ENCODE peak calls at places on chromosome 14, in ten cellular contexts. V, U, H, M, K, S, D, E, C and Y are unnamed samples. For H3K4me1, the result is how much of the 10 kb centered on the place peaks cover.

GRCh38 chr14:81157431-81157830 is 63.3 kb downstream of the GTF2A1 start:
- DNase-seq in K (no peak), V (no peak), S (no peak), E (no peak), D (no peak), U (no peak), C (no peak), H (no peak), M (no peak), Y (no peak)

GRCh38 chr14:106372870-106373657 is 846.7 kb downstream of the TMEM121 start:
- DNase-seq in U (no peak), D (peak), H (no peak), K (no peak), E (no peak), S (peak), V (no peak), M (no peak), C (peak), Y (peak)

GRCh38 chr14:45089813-45090212 is 5.9 kb downstream of the PRPF39 start:
- DNase-seq in D (no peak), V (no peak), H (no peak), E (no peak), S (no peak), U (no peak), C (no peak), M (no peak), K (peak), Y (no peak)

GRCh38 chr14:35573911-35574310 is 39.9 kb downstream of the INSM2 start:
- DNase-seq in U (no peak), K (no peak), H (no peak), C (no peak), V (no peak), D (no peak), M (no peak), E (no peak), S (no peak), Y (no peak)

GRCh38 chr14:65173973-65174693 is 71.8 kb upstream of the MAX start:
- DNase-seq in E (peak), C (no peak), S (no peak), H (no peak), V (no peak), D (no peak), U (peak), K (no peak), M (no peak), Y (no peak)

GRCh38 chr14:84298738-84299137 is 1231.2 kb upstream of the FLRT2 start:
- DNase-seq in C (no peak), U (no peak), M (no peak), E (no peak), V (no peak), K (no peak), H (no peak), D (no peak), S (no peak), Y (no peak)

GRCh38 chr14:56963381-56963780 is 153.1 kb upstream of the OTX2 start:
- DNase-seq in D (no peak), H (no peak), M (no peak), E (no peak), V (no peak), U (no peak), S (no peak), K (no peak), C (no peak), Y (no peak)

GRCh38 chr14:36857136-36857535 is 195.5 kb downstream of the PAX9 start:
- DNase-seq in S (no peak), K (no peak), C (no peak), H (no peak), M (no peak), E (no peak), V (no peak), D (no peak), U (peak), Y (no peak)

GRCh38 chr14:98171654-98172053 is 1100.3 kb downstream of the BCL11B start:
- DNase-seq in U (no peak), C (no peak), V (no peak), S (no peak), H (no peak), E (no peak), D (no peak), K (no peak), M (no peak), Y (no peak)

GRCh38 chr14:64450255-64450654 is 15.0 kb upstream of the AKAP5 start:
- DNase-seq in K (no peak), M (no peak), H (no peak), E (no peak), V (no peak), C (no peak), S (no peak), D (no peak), U (no peak), Y (no peak)

GRCh38 chr14:97873291-97873690 is 1076.1 kb downstream of the VRK1 start:
- DNase-seq in K (no peak), S (no peak), U (no peak), H (no peak), V (no peak), E (no peak), D (no peak), C (no peak), M (no peak), Y (no peak)

GRCh38 chr14:99203080-99203479 is 68.9 kb downstream of the BCL11B start:
- DNase-seq in E (no peak), D (no peak), S (no peak), U (no peak), H (no peak), K (no peak), M (no peak), C (no peak), V (no peak), Y (no peak)

GRCh38 chr14:90564496-90564895 is 167.7 kb downstream of the CALM1 start:
- DNase-seq in E (no peak), H (no peak), K (no peak), V (no peak), S (no peak), C (no peak), U (no peak), M (no peak), D (no peak), Y (no peak)

GRCh38 chr14:33210304-33210703 is 271.6 kb downstream of the NPAS3 start:
- DNase-seq in S (no peak), H (no peak), V (no peak), D (no peak), E (no peak), U (peak), M (no peak), K (peak), C (no peak), Y (no peak)

GRCh38 chr14:44829021-44829420 is 132.7 kb downstream of the KLHL28 start:
- DNase-seq in E (no peak), V (no peak), D (no peak), U (no peak), H (no peak), S (no peak), M (no peak), K (no peak), C (no peak), Y (no peak)

GRCh38 chr14:87994974-87995373 is 2.0 kb upstream of the GALC start:
- DNase-seq in C (no peak), H (no peak), D (no peak), M (peak), E (no peak), K (no peak), U (no peak), S (no peak), V (no peak), Y (no peak)

GRCh38 chr14:40312296-40312695 is 880.1 kb upstream of the FBXO33 start:
- DNase-seq in K (no peak), H (no peak), V (no peak), C (no peak), S (no peak), U (no peak), E (no peak), D (no peak), M (no peak), Y (no peak)

GRCh38 chr14:35277179-35277578 is 15.0 kb upstream of the PSMA6 start:
- DNase-seq in S (no peak), V (no peak), D (no peak), C (no peak), E (no peak), M (no peak), K (no peak), U (no peak), H (no peak), Y (no peak)

GRCh38 chr14:80784824-80785223 is 156.7 kb downstream of the CEP128 start:
- DNase-seq in U (no peak), D (no peak), V (no peak), E (no peak), K (peak), S (no peak), M (no peak), H (no peak), C (no peak), Y (no peak)

GRCh38 chr14:73269729-73270651 is 32.7 kb downstream of the PAPLN start:
- DNase-seq in V (peak), S (peak), D (peak), K (peak), H (peak), U (peak), E (no peak), M (no peak), C (no peak), Y (peak)

GRCh38 chr14:36524220-36524837 is 4.3 kb upstream of the NKX2-1 start:
- DNase-seq in S (no peak), U (peak), K (no peak), H (no peak), E (no peak), C (no peak), V (no peak), D (peak), M (no peak), Y (no peak)

GRCh38 chr14:100557658-100558057 is 29.6 kb downstream of the BEGAIN start:
- DNase-seq in K (peak), M (no peak), H (no peak), V (no peak), S (no peak), U (no peak), D (no peak), C (no peak), E (no peak), Y (no peak)

GRCh38 chr14:64628940-64629403 is 75.3 kb upstream of the PLEKHG3 start:
- DNase-seq in E (peak), M (no peak), D (no peak), K (peak), V (no peak), U (no peak), S (no peak), C (no peak), H (peak), Y (no peak)

GRCh38 chr14:47921133-47921532 is 245.7 kb upstream of the MDGA2 start:
- DNase-seq in E (no peak), U (no peak), H (no peak), C (no peak), M (no peak), K (no peak), D (no peak), V (no peak), S (no peak), Y (no peak)

GRCh38 chr14:74710477-74710876 is 2.4 kb downstream of the AREL1 start:
- DNase-seq in E (no peak), M (no peak), H (no peak), K (no peak), S (no peak), U (no peak), C (no peak), V (no peak), D (no peak), Y (no peak)

GRCh38 chr14:73750161-73750901 is 36.1 kb upstream of the PNMA1 start:
- DNase-seq in E (no peak), H (no peak), V (no peak), K (no peak), U (no peak), S (no peak), C (no peak), M (no peak), D (no peak), Y (peak)

GRCh38 chr14:36633580-36633979 is 28.1 kb upstream of the PAX9 start:
- DNase-seq in S (no peak), M (no peak), V (no peak), D (no peak), C (no peak), K (no peak), E (no peak), U (no peak), H (no peak), Y (no peak)

GRCh38 chr14:31229638-31230229 is 22.1 kb upstream of the HECTD1 start:
- DNase-seq in M (no peak), D (peak), K (peak), E (peak), H (peak), U (peak), C (no peak), V (peak), S (peak), Y (peak)

GRCh38 chr14:65069874-65070709 is 32.2 kb downstream of the MAX start:
- DNase-seq in D (peak), E (no peak), K (no peak), U (no peak), H (no peak), C (no peak), S (no peak), M (no peak), V (no peak), Y (peak)

GRCh38 chr14:50985816-50986396 is 41.6 kb upstream of the PYGL start:
- DNase-seq in D (no peak), M (no peak), H (no peak), U (peak), C (no peak), V (no peak), E (no peak), S (no peak), K (no peak), Y (no peak)

GRCh38 chr14:81668626-81669274 is 135.1 kb upstream of the SEL1L start:
- DNase-seq in S (no peak), C (no peak), D (no peak), M (no peak), V (no peak), H (no peak), K (no peak), U (no peak), E (no peak), Y (no peak)

GRCh38 chr14:67221982-67222328 is 19.3 kb upstream of the PALS1 start:
- DNase-seq in M (no peak), U (no peak), D (no peak), E (no peak), C (no peak), H (no peak), V (no peak), K (no peak), S (no peak), Y (no peak)

GRCh38 chr14:72617391-72618011 is 276.4 kb downstream of the DPF3 start:
- DNase-seq in C (no peak), U (peak), S (peak), V (peak), K (no peak), D (no peak), E (no peak), M (no peak), H (no peak), Y (peak)

GRCh38 chr14:104876251-104876699 is 11.2 kb downstream of the CEP170B start:
- DNase-seq in D (no peak), M (no peak), U (peak), V (no peak), H (no peak), K (peak), S (no peak), C (peak), E (no peak), Y (peak)

GRCh38 chr14:100065942-100066574 is 836 bp downstream of the EVL start:
- DNase-seq in S (no peak), M (peak), C (peak), V (no peak), U (no peak), K (no peak), D (peak), E (no peak), H (no peak), Y (peak)

GRCh38 chr14:31449971-31450610 is 7.2 kb downstream of the DTD2 start:
- DNase-seq in U (peak), K (peak), E (no peak), C (no peak), M (no peak), D (no peak), V (no peak), H (no peak), S (no peak), Y (no peak)

GRCh38 chr14:99028041-99028440 is 244.0 kb downstream of the BCL11B start:
- DNase-seq in V (no peak), K (no peak), E (no peak), S (no peak), M (no peak), H (no peak), U (no peak), C (no peak), D (no peak), Y (no peak)

DNA sequence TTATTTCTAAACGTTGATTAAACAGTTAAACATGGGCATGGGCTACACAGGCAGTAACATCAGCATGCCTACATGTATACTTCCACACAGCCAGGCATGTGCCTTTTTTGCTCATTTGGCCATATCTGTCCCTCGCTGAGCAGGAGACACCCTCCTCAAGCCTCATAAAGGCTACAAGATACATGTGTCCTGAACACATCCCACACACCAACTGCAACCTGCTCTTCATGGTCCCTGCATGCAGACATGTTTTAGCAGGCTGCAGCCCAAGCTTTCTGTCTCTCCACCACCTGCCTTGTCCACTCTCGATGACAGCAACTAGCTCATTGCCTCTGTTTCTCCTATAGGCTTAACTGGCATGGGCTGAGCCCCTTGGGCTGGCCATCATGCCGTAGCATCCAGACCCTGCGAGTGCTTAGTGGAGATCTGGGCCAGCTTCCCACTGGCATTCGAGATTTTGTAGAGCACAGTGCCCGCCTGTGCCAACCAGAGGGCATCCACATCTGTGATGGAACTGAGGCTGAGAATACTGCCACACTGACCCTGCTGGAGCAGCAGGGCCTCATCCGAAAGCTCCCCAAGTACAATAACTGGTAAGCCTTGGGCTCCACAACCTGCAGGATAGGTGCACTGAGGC is 2.6 kb downstream of the PCK2 start:
- DNase-seq in C (no peak), S (no peak), V (no peak), D (peak), M (no peak), K (no peak), E (no peak), U (no peak), H (no peak), Y (no peak)
- H3K4me1 ChIP-seq in C (under half), S (under half), V (under half), D (under half), M (under half), K (under half), E (under half), U (under half), H (under half), Y (under half)

DNA sequence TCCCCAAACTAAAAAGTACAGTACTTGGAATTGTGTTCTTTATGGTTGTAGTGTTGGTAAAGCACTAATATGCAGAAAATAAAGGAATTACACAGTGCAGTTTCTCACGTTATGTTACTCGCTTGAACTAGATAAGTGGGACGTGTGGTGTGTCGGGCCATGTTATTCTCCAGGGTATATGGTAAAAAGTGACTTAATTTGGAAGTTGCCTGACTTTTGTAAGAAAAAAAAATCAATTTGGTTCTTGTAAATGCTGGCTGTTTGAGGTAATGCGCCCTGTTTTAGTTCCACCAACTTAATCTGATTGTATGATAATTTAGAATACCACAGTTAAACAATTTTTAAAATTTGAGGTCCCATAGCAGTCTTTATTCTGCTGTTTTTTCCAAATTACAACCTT is 4.1 kb downstream of the ARF6 start:
- DNase-seq in C (no peak), V (no peak), H (no peak), E (no peak), K (no peak), U (no peak), M (no peak), D (no peak), S (no peak), Y (peak)
- TF ChIP-seq CTCF in C (no peak), V (no peak), H (no peak), E (no peak), K (no peak), U (no peak), M (no peak), D (no peak), S (no peak), Y (no peak)

GRCh38 chr14:93348292-93348691 is 1.3 kb downstream of the COX8C start:
- DNase-seq in S (no peak), M (no peak), H (no peak), D (no peak), K (no peak), U (no peak), V (no peak), E (no peak), C (no peak), Y (no peak)

GRCh38 chr14:93347850-93348249 is 868 bp downstream of the COX8C start:
- DNase-seq in E (no peak), S (no peak), D (no peak), K (no peak), U (no peak), M (no peak), H (no peak), C (no peak), V (no peak), Y (no peak)

GRCh38 chr14:93343797-93344196 is 3.2 kb upstream of the COX8C start:
- DNase-seq in H (no peak), U (peak), D (no peak), M (no peak), V (no peak), E (no peak), C (no peak), K (no peak), S (no peak), Y (no peak)

GRCh38 chr14:93346926-93347721 is at the start of gene COX8C:
- DNase-seq in S (no peak), C (no peak), D (no peak), M (no peak), K (no peak), H (no peak), U (no peak), E (no peak), V (no peak), Y (no peak)

GRCh38 chr14:93343266-93343665 is 3.7 kb upstream of the COX8C start:
- DNase-seq in U (no peak), H (no peak), E (no peak), S (no peak), V (no peak), K (no peak), M (no peak), D (no peak), C (no peak), Y (no peak)
- H3K27ac ChIP-seq in U (peak), H (no peak), E (no peak), S (no peak), V (no peak), K (no peak), M (no peak), D (no peak), C (no peak), Y (no peak)

GRCh38 chr14:68630611-68631013 is 162.3 kb downstream of the ZFP36L1 start:
- DNase-seq in E (no peak), C (no peak), K (no peak), M (no peak), H (no peak), U (no peak), V (no peak), S (no peak), D (no peak), Y (peak)
- H3K4me1 ChIP-seq in E (under half), C (under half), K (under half), M (under half), H (half or more), U (under half), V (under half), S (half or more), D (under half), Y (under half)